ENCODE peak calls at places on chromosomes 1 and 21, in eight cellular contexts. X is stomach; G is H1; C is left ventricle myocardium inferior; H is neuronal stem cell; V is prostate gland; T is CD8-positive, alpha-beta T cell; Z is heart left ventricle. K is an unnamed sample.

GRCh38 chr1:11653101-11653601 is 1.1 kb downstream of the FBXO2 start:
- DNase-seq in X (peak; percentile 63), G (no peak), C (no peak), H (no peak), V (no peak), T (no peak), Z (no peak), K (no peak)

GRCh38 chr1:227323164-227323955 is 5.1 kb upstream of the CDC42BPA start:
- DNase-seq in X (peak; percentile 88), G (no peak), C (no peak), H (no peak), V (no peak), T (no peak), Z (no peak), K (no peak)

GRCh38 chr1:44208216-44208615 is 5.1 kb upstream of the DMAP1 start:
- DNase-seq in X (no peak), G (no peak), C (no peak), H (no peak), V (no peak), T (no peak), Z (no peak), K (no peak)

GRCh38 chr1:51583532-51583931 is 33.4 kb upstream of the OSBPL9 start:
- DNase-seq in X (peak; percentile 27), G (no peak), C (peak; percentile 84), H (no peak), V (peak; percentile 78), T (no peak), Z (peak; percentile 92), K (peak; percentile 60)

GRCh38 chr1:61293197-61293596 is 210.8 kb downstream of the NFIA start:
- DNase-seq in X (no peak), G (no peak), C (no peak), H (no peak), V (no peak), T (no peak), Z (no peak), K (no peak)

GRCh38 chr1:32321712-32322291 is 14.2 kb downstream of the MARCKSL1 start:
- DNase-seq in X (peak; percentile 88), G (no peak), C (no peak), H (no peak), V (no peak), T (peak; percentile 11), Z (no peak), K (no peak)

GRCh38 chr1:41545996-41546938 is 61.8 kb upstream of the EDN2 start:
- DNase-seq in X (no peak), G (no peak), C (no peak), H (no peak), V (no peak), T (no peak), Z (peak; percentile 22), K (no peak)

GRCh38 chr1:15445390-15446122 is 7.3 kb downstream of the CTRC start:
- DNase-seq in X (no peak), G (no peak), C (no peak), H (no peak), V (no peak), T (no peak), Z (no peak), K (no peak)

GRCh38 chr1:94676686-94677085 is 135.1 kb upstream of the F3 start:
- DNase-seq in X (peak; percentile 78), G (no peak), C (no peak), H (no peak), V (peak; percentile 82), T (no peak), Z (no peak), K (no peak)

GRCh38 chr1:50423670-50424000 is 392 bp upstream of the DMRTA2 start:
- DNase-seq in X (no peak), G (no peak), C (no peak), H (no peak), V (no peak), T (no peak), Z (no peak), K (peak; percentile 63)

GRCh38 chr1:163821679-163822078 is 499.9 kb downstream of the NUF2 start:
- DNase-seq in X (no peak), G (no peak), C (no peak), H (no peak), V (no peak), T (no peak), Z (no peak), K (no peak)

GRCh38 chr21:16218682-16219343 is 489.0 kb downstream of the USP25 start:
- DNase-seq in X (no peak), G (no peak), C (no peak), H (no peak), V (no peak), T (no peak), Z (no peak), K (no peak)

GRCh38 chr1:55225228-55225627 is 10.1 kb upstream of the USP24 start:
- DNase-seq in X (no peak), G (no peak), C (no peak), H (no peak), V (no peak), T (no peak), Z (no peak), K (no peak)

GRCh38 chr1:33710989-33711388 is 152.9 kb upstream of the HMGB4 start:
- DNase-seq in X (no peak), G (no peak), C (no peak), H (no peak), V (no peak), T (no peak), Z (no peak), K (no peak)

GRCh38 chr1:35062518-35063196 is 16.5 kb upstream of the ZMYM1 start:
- DNase-seq in X (no peak), G (no peak), C (no peak), H (no peak), V (no peak), T (no peak), Z (no peak), K (no peak)

GRCh38 chr1:26844389-26844788 is 17.9 kb downstream of the ZDHHC18 start:
- DNase-seq in X (no peak), G (no peak), C (no peak), H (no peak), V (no peak), T (no peak), Z (no peak), K (no peak)
- H3K36me3 ChIP-seq in X (peaks cover 83% of the 10 kb centered on the region), G (peaks cover 9% of the 10 kb centered on the region), C (peaks cover 73% of the 10 kb centered on the region), H (peaks cover 28% of the 10 kb centered on the region), V (peaks cover 12% of the 10 kb centered on the region), T (peaks cover 28% of the 10 kb centered on the region), Z (peaks cover 2% of the 10 kb centered on the region), K (peaks cover 30% of the 10 kb centered on the region)

GRCh38 chr1:231177971-231178370 is 16.1 kb downstream of the TRIM67 start:
- DNase-seq in X (no peak), G (no peak), C (no peak), H (no peak), V (no peak), T (no peak), Z (no peak), K (no peak)
- H3K27me3 ChIP-seq in X (no peaks in the 10 kb centered on the region), G (no peaks in the 10 kb centered on the region), C (peaks cover 30% of the 10 kb centered on the region), H (no peaks in the 10 kb centered on the region), V (no peaks in the 10 kb centered on the region), T (no peaks in the 10 kb centered on the region), Z (peaks cover 4% of the 10 kb centered on the region), K (peaks cover 83% of the 10 kb centered on the region)

GRCh38 chr1:114729782-114730181 is 13.2 kb upstream of the NRAS start:
- DNase-seq in X (no peak), G (no peak), C (no peak), H (no peak), V (no peak), T (no peak), Z (no peak), K (no peak)

GRCh38 chr1:114723915-114724314 is 7.3 kb upstream of the NRAS start:
- DNase-seq in X (no peak), G (no peak), C (no peak), H (no peak), V (no peak), T (no peak), Z (no peak), K (no peak)

GRCh38 chr1:114728553-114728952 is 12.0 kb upstream of the NRAS start:
- DNase-seq in X (no peak), G (no peak), C (no peak), H (no peak), V (no peak), T (no peak), Z (no peak), K (no peak)

GRCh38 chr1:114723457-114723856 is 6.9 kb upstream of the NRAS start:
- DNase-seq in X (no peak), G (no peak), C (no peak), H (no peak), V (no peak), T (no peak), Z (no peak), K (no peak)

DNA sequence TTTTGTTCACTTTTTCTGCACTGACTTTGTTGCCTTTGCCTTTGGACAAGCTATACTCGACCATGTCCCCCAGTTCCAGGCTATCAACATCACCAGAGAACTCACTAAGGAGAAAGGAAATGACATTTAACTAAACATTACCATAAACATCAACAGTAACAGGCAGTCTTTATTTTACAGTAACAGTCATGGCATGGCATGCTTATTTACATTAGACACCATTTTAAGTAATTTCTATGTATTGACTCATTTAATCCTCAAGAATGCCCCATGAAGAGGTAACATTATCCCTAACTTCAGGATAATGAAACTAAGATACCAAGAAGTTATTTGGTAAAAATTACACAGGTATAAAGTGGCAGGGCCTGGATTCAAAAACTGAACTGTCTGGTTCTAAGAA is 8.7 kb upstream of the NRAS start:
- DNase-seq in X (no peak), G (no peak), C (no peak), H (no peak), V (no peak), T (no peak), Z (no peak), K (no peak)
- H3K27ac ChIP-seq in X (no peak overlapping the region), G (no peak overlapping the region), C (no peak overlapping the region), H (no peak overlapping the region), V (no peak overlapping the region), T (no peak overlapping the region), Z (no peak overlapping the region), K (no peak overlapping the region)

GRCh38 chr1:19775831-19776230 is 23.9 kb downstream of the TMCO4 start:
- DNase-seq in X (no peak), G (no peak), C (no peak), H (no peak), V (no peak), T (no peak), Z (no peak), K (no peak)

GRCh38 chr1:19776933-19777332 is 22.8 kb downstream of the TMCO4 start:
- DNase-seq in X (no peak), G (no peak), C (no peak), H (no peak), V (no peak), T (no peak), Z (no peak), K (no peak)

GRCh38 chr1:19775317-19775716 is 24.4 kb downstream of the TMCO4 start:
- DNase-seq in X (no peak), G (no peak), C (no peak), H (no peak), V (no peak), T (no peak), Z (no peak), K (peak; percentile 28)

GRCh38 chr1:19774180-19774785 is 25.4 kb downstream of the TMCO4 start:
- DNase-seq in X (no peak), G (no peak), C (no peak), H (no peak), V (no peak), T (no peak), Z (no peak), K (no peak)

GRCh38 chr1:19776287-19776686 is 23.4 kb downstream of the TMCO4 start:
- DNase-seq in X (no peak), G (no peak), C (no peak), H (no peak), V (peak; percentile 60), T (no peak), Z (no peak), K (no peak)
- H3K36me3 ChIP-seq in X (peaks cover 100% of the 10 kb centered on the region), G (no peaks in the 10 kb centered on the region), C (peaks cover 59% of the 10 kb centered on the region), H (no peaks in the 10 kb centered on the region), V (no peaks in the 10 kb centered on the region), T (peaks cover 12% of the 10 kb centered on the region), Z (peaks cover 8% of the 10 kb centered on the region), K (no peaks in the 10 kb centered on the region)